ENCODE peak calls at places on chromosomes 16 and 17, in seven cellular contexts. One of them, this sample, is unnamed.

GRCh38 chr17:70552230-70552981 is 383.1 kb downstream of the KCNJ2 start:
- DNase-seq in spleen: no peak
- DNase-seq in mucosa of descending colon: peak; percentile 14
- DNase-seq in tibial artery: no peak
- DNase-seq in PC-9: no peak
- DNase-seq in heart left ventricle: no peak
- DNase-seq in Peyer's patch: no peak
- DNase-seq in this sample: no peak

GRCh38 chr17:17573912-17574311 is 17.6 kb downstream of the PEMT start:
- DNase-seq in spleen: no peak
- DNase-seq in mucosa of descending colon: no peak
- DNase-seq in tibial artery: no peak
- DNase-seq in PC-9: no peak
- DNase-seq in heart left ventricle: no peak
- DNase-seq in Peyer's patch: no peak
- DNase-seq in this sample: no peak

GRCh38 chr16:74578838-74579237 is 28.1 kb downstream of the GLG1 start:
- DNase-seq in spleen: no peak
- DNase-seq in mucosa of descending colon: no peak
- DNase-seq in tibial artery: no peak
- DNase-seq in PC-9: no peak
- DNase-seq in heart left ventricle: no peak
- DNase-seq in Peyer's patch: no peak
- DNase-seq in this sample: no peak

GRCh38 chr17:82737981-82738877 is 2.8 kb downstream of the FN3K start:
- DNase-seq in spleen: no peak
- DNase-seq in mucosa of descending colon: no peak
- DNase-seq in tibial artery: no peak
- DNase-seq in PC-9: no peak
- DNase-seq in heart left ventricle: peak; percentile 85
- DNase-seq in Peyer's patch: no peak
- DNase-seq in this sample: no peak

GRCh38 chr17:66952681-66953638 is 11.5 kb upstream of the CACNG4 start:
- DNase-seq in spleen: no peak
- DNase-seq in mucosa of descending colon: no peak
- DNase-seq in tibial artery: no peak
- DNase-seq in PC-9: no peak
- DNase-seq in heart left ventricle: no peak
- DNase-seq in Peyer's patch: no peak
- DNase-seq in this sample: no peak

GRCh38 chr16:49353650-49354049 is 20.0 kb upstream of the C16orf78 start:
- DNase-seq in spleen: no peak
- DNase-seq in mucosa of descending colon: no peak
- DNase-seq in tibial artery: no peak
- DNase-seq in PC-9: no peak
- DNase-seq in heart left ventricle: no peak
- DNase-seq in Peyer's patch: no peak
- DNase-seq in this sample: no peak

GRCh38 chr16:12942861-12943260 is 41.5 kb downstream of the SHISA9 start:
- DNase-seq in spleen: no peak
- DNase-seq in mucosa of descending colon: no peak
- DNase-seq in tibial artery: no peak
- DNase-seq in PC-9: no peak
- DNase-seq in heart left ventricle: no peak
- DNase-seq in Peyer's patch: no peak
- DNase-seq in this sample: no peak

GRCh38 chr16:29114476-29115012 is 129.7 kb downstream of the LAT start:
- DNase-seq in spleen: no peak
- DNase-seq in mucosa of descending colon: no peak
- DNase-seq in tibial artery: no peak
- DNase-seq in PC-9: no peak
- DNase-seq in heart left ventricle: no peak
- DNase-seq in Peyer's patch: no peak
- DNase-seq in this sample: no peak

GRCh38 chr16:81748476-81749198 is 30.5 kb upstream of the PLCG2 start:
- DNase-seq in spleen: no peak
- DNase-seq in mucosa of descending colon: no peak
- DNase-seq in tibial artery: no peak
- DNase-seq in PC-9: no peak
- DNase-seq in heart left ventricle: no peak
- DNase-seq in Peyer's patch: no peak
- DNase-seq in this sample: no peak

GRCh38 chr17:7750321-7750821 is 32.8 kb downstream of the DNAH2 start:
- DNase-seq in spleen: no peak
- DNase-seq in mucosa of descending colon: no peak
- DNase-seq in tibial artery: no peak
- DNase-seq in PC-9: peak; percentile 70
- DNase-seq in heart left ventricle: no peak
- DNase-seq in Peyer's patch: no peak
- DNase-seq in this sample: no peak

GRCh38 chr17:41404024-41404651 is 6.7 kb upstream of the KRT31 start:
- DNase-seq in spleen: no peak
- DNase-seq in mucosa of descending colon: no peak
- DNase-seq in tibial artery: no peak
- DNase-seq in PC-9: peak; percentile 97
- DNase-seq in heart left ventricle: no peak
- DNase-seq in Peyer's patch: no peak
- DNase-seq in this sample: no peak

GRCh38 chr16:50499254-50499653 is 48.9 kb upstream of the NKD1 start:
- DNase-seq in spleen: no peak
- DNase-seq in mucosa of descending colon: no peak
- DNase-seq in tibial artery: no peak
- DNase-seq in PC-9: no peak
- DNase-seq in heart left ventricle: no peak
- DNase-seq in Peyer's patch: no peak
- DNase-seq in this sample: no peak

GRCh38 chr16:28309811-28310311 is 17.5 kb downstream of the SBK1 start:
- DNase-seq in spleen: peak; percentile 92
- DNase-seq in mucosa of descending colon: peak; percentile 18
- DNase-seq in tibial artery: no peak
- DNase-seq in PC-9: no peak
- DNase-seq in heart left ventricle: peak; percentile 27
- DNase-seq in Peyer's patch: peak; percentile 66
- DNase-seq in this sample: peak; percentile 59

GRCh38 chr17:27230996-27231395 is 62.9 kb upstream of the WSB1 start:
- DNase-seq in spleen: no peak
- DNase-seq in mucosa of descending colon: no peak
- DNase-seq in tibial artery: no peak
- DNase-seq in PC-9: no peak
- DNase-seq in heart left ventricle: no peak
- DNase-seq in Peyer's patch: peak; percentile 36
- DNase-seq in this sample: no peak

GRCh38 chr17:3890893-3891219 is 2.0 kb downstream of the CAMKK1 start:
- DNase-seq in spleen: no peak
- DNase-seq in mucosa of descending colon: no peak
- DNase-seq in tibial artery: no peak
- DNase-seq in PC-9: no peak
- DNase-seq in heart left ventricle: no peak
- DNase-seq in Peyer's patch: no peak
- DNase-seq in this sample: no peak

GRCh38 chr17:35588196-35588920 is 1.2 kb downstream of the AP2B1 start:
- DNase-seq in spleen: no peak
- DNase-seq in mucosa of descending colon: no peak
- DNase-seq in tibial artery: no peak
- DNase-seq in PC-9: peak; percentile 99
- DNase-seq in heart left ventricle: no peak
- DNase-seq in Peyer's patch: no peak
- DNase-seq in this sample: peak; percentile 66

GRCh38 chr17:72622661-72623433 is 469.6 kb downstream of the SLC39A11 start:
- DNase-seq in spleen: no peak
- DNase-seq in mucosa of descending colon: no peak
- DNase-seq in tibial artery: no peak
- DNase-seq in PC-9: no peak
- DNase-seq in heart left ventricle: no peak
- DNase-seq in Peyer's patch: no peak
- DNase-seq in this sample: no peak

GRCh38 chr16:11581677-11582076 is 5.0 kb downstream of the LITAF start:
- DNase-seq in spleen: no peak
- DNase-seq in mucosa of descending colon: no peak
- DNase-seq in tibial artery: no peak
- DNase-seq in PC-9: no peak
- DNase-seq in heart left ventricle: no peak
- DNase-seq in Peyer's patch: no peak
- DNase-seq in this sample: peak; percentile 35

GRCh38 chr16:11585460-11586374 is 1.0 kb downstream of the LITAF start:
- DNase-seq in spleen: peak; percentile 90
- DNase-seq in mucosa of descending colon: peak; percentile 56
- DNase-seq in tibial artery: peak; percentile 42
- DNase-seq in PC-9: no peak
- DNase-seq in heart left ventricle: no peak
- DNase-seq in Peyer's patch: peak; percentile 62
- DNase-seq in this sample: peak; percentile 10

GRCh38 chr16:11582157-11582814 is 4.4 kb downstream of the LITAF start:
- DNase-seq in spleen: no peak
- DNase-seq in mucosa of descending colon: no peak
- DNase-seq in tibial artery: no peak
- DNase-seq in PC-9: no peak
- DNase-seq in heart left ventricle: no peak
- DNase-seq in Peyer's patch: no peak
- DNase-seq in this sample: no peak

GRCh38 chr16:11583889-11584565 is 2.7 kb downstream of the LITAF start:
- DNase-seq in spleen: peak; percentile 71
- DNase-seq in mucosa of descending colon: peak; percentile 77
- DNase-seq in tibial artery: peak; percentile 42
- DNase-seq in PC-9: peak; percentile 76
- DNase-seq in heart left ventricle: no peak
- DNase-seq in Peyer's patch: peak; percentile 76
- DNase-seq in this sample: no peak

GRCh38 chr16:11583171-11583570 is 3.5 kb downstream of the LITAF start:
- DNase-seq in spleen: peak; percentile 11
- DNase-seq in mucosa of descending colon: no peak
- DNase-seq in tibial artery: no peak
- DNase-seq in PC-9: no peak
- DNase-seq in heart left ventricle: no peak
- DNase-seq in Peyer's patch: no peak
- DNase-seq in this sample: no peak
- H3K4me1 ChIP-seq in spleen: peaks cover 53% of the 10 kb centered on the region
- H3K4me1 ChIP-seq in mucosa of descending colon: peaks cover 25% of the 10 kb centered on the region
- H3K4me1 ChIP-seq in tibial artery: peaks cover 46% of the 10 kb centered on the region
- H3K4me1 ChIP-seq in PC-9: peaks cover 40% of the 10 kb centered on the region
- H3K4me1 ChIP-seq in heart left ventricle: no peaks in the 10 kb centered on the region
- H3K4me1 ChIP-seq in Peyer's patch: no peaks in the 10 kb centered on the region
- H3K4me1 ChIP-seq in this sample: peaks cover 67% of the 10 kb centered on the region

DNA sequence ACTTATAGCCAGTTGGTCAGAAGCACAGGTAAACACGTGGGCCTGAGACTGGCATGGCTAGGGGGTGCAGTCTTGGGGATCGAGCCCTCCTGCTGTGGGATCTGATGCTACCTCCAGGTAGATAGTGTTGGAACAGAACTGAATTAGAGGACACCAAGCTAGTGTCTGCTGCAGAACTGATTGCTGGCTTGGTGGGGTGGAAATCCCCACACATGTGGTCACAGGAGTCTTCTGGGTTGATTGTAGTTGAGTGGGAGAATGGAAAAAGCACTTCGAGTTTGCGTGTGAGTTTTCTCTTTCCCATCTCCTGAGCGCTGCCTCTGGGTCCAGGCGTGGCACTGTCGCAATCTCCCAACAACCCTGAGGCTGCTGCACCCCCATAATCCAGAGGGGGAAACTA is 8.0 kb upstream of the SPATA32 start:
- DNase-seq in spleen: no peak
- DNase-seq in mucosa of descending colon: no peak
- DNase-seq in tibial artery: no peak
- DNase-seq in PC-9: no peak
- DNase-seq in heart left ventricle: no peak
- DNase-seq in Peyer's patch: no peak
- DNase-seq in this sample: no peak
- H3K4me3 ChIP-seq in spleen: no peak overlapping the region
- H3K4me3 ChIP-seq in mucosa of descending colon: no peak overlapping the region
- H3K4me3 ChIP-seq in tibial artery: no peak overlapping the region
- H3K4me3 ChIP-seq in PC-9: no peak overlapping the region
- H3K4me3 ChIP-seq in heart left ventricle: no peak overlapping the region
- H3K4me3 ChIP-seq in Peyer's patch: no peak overlapping the region
- H3K4me3 ChIP-seq in this sample: no peak overlapping the region

GRCh38 chr16:3327514-3327913 is 22.2 kb downstream of the ZNF75A start:
- DNase-seq in spleen: no peak
- DNase-seq in mucosa of descending colon: no peak
- DNase-seq in tibial artery: no peak
- DNase-seq in PC-9: no peak
- DNase-seq in heart left ventricle: no peak
- DNase-seq in Peyer's patch: no peak
- DNase-seq in this sample: no peak

GRCh38 chr16:3317315-3317999 is 12.2 kb downstream of the ZNF75A start:
- DNase-seq in spleen: no peak
- DNase-seq in mucosa of descending colon: no peak
- DNase-seq in tibial artery: no peak
- DNase-seq in PC-9: no peak
- DNase-seq in heart left ventricle: no peak
- DNase-seq in Peyer's patch: no peak
- DNase-seq in this sample: no peak

DNA sequence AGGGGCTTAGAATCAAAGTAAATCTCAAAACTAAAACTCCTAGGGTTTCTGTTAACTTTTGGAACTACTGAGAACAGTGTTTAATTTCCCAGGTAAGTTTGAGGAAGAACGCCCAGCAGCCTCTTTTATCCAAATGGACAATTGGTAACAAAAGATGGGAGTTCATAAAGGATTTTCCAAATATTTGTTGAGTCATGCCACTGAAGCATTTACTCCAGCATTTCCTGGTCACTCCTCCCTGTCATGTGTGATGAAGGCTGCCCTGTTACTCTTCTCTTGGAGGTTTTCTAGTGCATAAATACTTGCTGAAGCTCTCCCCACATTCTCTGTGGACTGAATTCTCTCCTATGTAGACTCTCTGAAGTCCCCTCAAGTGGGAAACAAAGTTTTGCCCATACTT is 16.5 kb downstream of the ZNF75A start:
- DNase-seq in spleen: no peak
- DNase-seq in mucosa of descending colon: no peak
- DNase-seq in tibial artery: no peak
- DNase-seq in PC-9: no peak
- DNase-seq in heart left ventricle: no peak
- DNase-seq in Peyer's patch: no peak
- DNase-seq in this sample: no peak
- H3K9me3 ChIP-seq in spleen: peaks cover 99% of the 10 kb centered on the region
- H3K9me3 ChIP-seq in mucosa of descending colon: peaks cover 80% of the 10 kb centered on the region
- H3K9me3 ChIP-seq in tibial artery: peaks cover 21% of the 10 kb centered on the region
- H3K9me3 ChIP-seq in PC-9: peaks cover 41% of the 10 kb centered on the region
- H3K9me3 ChIP-seq in heart left ventricle: peaks cover 78% of the 10 kb centered on the region
- H3K9me3 ChIP-seq in Peyer's patch: peaks cover 50% of the 10 kb centered on the region
- H3K9me3 ChIP-seq in this sample: peaks cover 81% of the 10 kb centered on the region

DNA sequence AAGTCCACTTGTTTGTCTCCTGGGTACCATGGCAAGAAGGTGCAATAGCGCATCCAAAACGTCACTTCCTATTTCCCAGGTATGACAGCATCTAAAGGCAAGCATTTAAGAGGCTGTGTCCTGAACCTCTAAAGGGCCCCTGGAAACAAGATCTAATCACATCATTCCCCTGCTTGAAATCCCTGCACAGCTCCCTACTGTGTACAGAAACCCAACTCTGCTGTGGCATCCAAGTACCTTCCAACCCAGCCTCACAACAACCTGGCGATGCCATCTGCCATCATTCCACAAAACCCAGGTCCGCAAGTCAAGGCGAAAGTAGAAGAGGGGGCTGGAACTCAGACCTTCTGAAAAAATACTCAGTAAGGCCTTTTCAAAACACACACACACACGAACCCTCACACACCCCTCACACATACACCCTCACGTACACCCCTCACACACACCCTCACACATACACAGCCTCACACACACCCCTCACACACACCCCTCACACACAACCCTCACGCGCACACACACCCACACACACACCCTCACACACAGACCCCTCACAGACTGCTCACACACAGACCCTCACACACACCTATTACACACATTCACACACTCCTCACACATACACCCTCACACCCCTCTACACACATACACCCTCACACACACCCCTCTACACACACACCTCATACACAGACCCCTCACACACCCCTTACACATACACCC is 24.5 kb downstream of the C17orf67 start:
- DNase-seq in spleen: peak; percentile 21
- DNase-seq in mucosa of descending colon: no peak
- DNase-seq in tibial artery: no peak
- DNase-seq in PC-9: no peak
- DNase-seq in heart left ventricle: no peak
- DNase-seq in Peyer's patch: no peak
- DNase-seq in this sample: no peak
- H3K4me1 ChIP-seq in spleen: no peaks in the 10 kb centered on the region
- H3K4me1 ChIP-seq in mucosa of descending colon: peaks cover 3% of the 10 kb centered on the region
- H3K4me1 ChIP-seq in tibial artery: no peaks in the 10 kb centered on the region
- H3K4me1 ChIP-seq in PC-9: no peaks in the 10 kb centered on the region
- H3K4me1 ChIP-seq in heart left ventricle: no peaks in the 10 kb centered on the region
- H3K4me1 ChIP-seq in Peyer's patch: no peaks in the 10 kb centered on the region
- H3K4me1 ChIP-seq in this sample: no peaks in the 10 kb centered on the region